ENCODE peak calls at places on chromosome 4, in eight cellular contexts. One of them, this sample, is unnamed.

GRCh38 chr4:132619968-132620367 is 529.1 kb upstream of the PCDH10 start:
- DNase-seq in activated CD8-positive, alpha-beta memory T cell treated with anti-CD3 and anti-CD28 coated beads, Interleukin-2, amount 50 U/mL, for 4 hours: no peak
- DNase-seq in AG08396: no peak
- DNase-seq in dermis microvascular lymphatic vessel endothelial cell: no peak
- DNase-seq in NCI-H446: no peak
- DNase-seq in gastrocnemius medialis: no peak
- DNase-seq in aorta: no peak
- DNase-seq in AG04449: no peak
- DNase-seq in this sample: no peak

GRCh38 chr4:1023241-1023640 is 11.8 kb downstream of the FGFRL1 start:
- DNase-seq in aorta: no peak
- DNase-seq in AG04449: no peak
- DNase-seq in AG08396: no peak
- DNase-seq in NCI-H446: no peak
- DNase-seq in activated CD8-positive, alpha-beta memory T cell treated with anti-CD3 and anti-CD28 coated beads, Interleukin-2, amount 50 U/mL, for 4 hours: no peak
- DNase-seq in dermis microvascular lymphatic vessel endothelial cell: no peak
- DNase-seq in gastrocnemius medialis: no peak
- DNase-seq in this sample: no peak

GRCh38 chr4:108172231-108172779 is 3.6 kb upstream of the LEF1 start:
- DNase-seq in activated CD8-positive, alpha-beta memory T cell treated with anti-CD3 and anti-CD28 coated beads, Interleukin-2, amount 50 U/mL, for 4 hours: peak
- DNase-seq in AG04449: no peak
- DNase-seq in gastrocnemius medialis: no peak
- DNase-seq in aorta: no peak
- DNase-seq in dermis microvascular lymphatic vessel endothelial cell: peak
- DNase-seq in AG08396: no peak
- DNase-seq in NCI-H446: no peak
- DNase-seq in this sample: no peak

GRCh38 chr4:101865501-101866062 is 75.1 kb downstream of the BANK1 start:
- DNase-seq in AG04449: peak
- DNase-seq in NCI-H446: no peak
- DNase-seq in activated CD8-positive, alpha-beta memory T cell treated with anti-CD3 and anti-CD28 coated beads, Interleukin-2, amount 50 U/mL, for 4 hours: no peak
- DNase-seq in aorta: no peak
- DNase-seq in gastrocnemius medialis: no peak
- DNase-seq in AG08396: peak
- DNase-seq in dermis microvascular lymphatic vessel endothelial cell: no peak
- DNase-seq in this sample: no peak

GRCh38 chr4:145315828-145316227 is 135.4 kb upstream of the OTUD4 start:
- DNase-seq in gastrocnemius medialis: no peak
- DNase-seq in AG04449: peak
- DNase-seq in NCI-H446: no peak
- DNase-seq in aorta: no peak
- DNase-seq in AG08396: no peak
- DNase-seq in activated CD8-positive, alpha-beta memory T cell treated with anti-CD3 and anti-CD28 coated beads, Interleukin-2, amount 50 U/mL, for 4 hours: no peak
- DNase-seq in dermis microvascular lymphatic vessel endothelial cell: no peak
- DNase-seq in this sample: no peak

GRCh38 chr4:182113774-182114173 is 129.4 kb upstream of the TENM3 start:
- DNase-seq in activated CD8-positive, alpha-beta memory T cell treated with anti-CD3 and anti-CD28 coated beads, Interleukin-2, amount 50 U/mL, for 4 hours: no peak
- DNase-seq in NCI-H446: no peak
- DNase-seq in dermis microvascular lymphatic vessel endothelial cell: no peak
- DNase-seq in AG04449: peak
- DNase-seq in AG08396: no peak
- DNase-seq in aorta: no peak
- DNase-seq in gastrocnemius medialis: no peak
- DNase-seq in this sample: no peak

GRCh38 chr4:159281781-159282180 is 178.9 kb downstream of the RAPGEF2 start:
- DNase-seq in AG08396: no peak
- DNase-seq in aorta: no peak
- DNase-seq in AG04449: no peak
- DNase-seq in gastrocnemius medialis: no peak
- DNase-seq in activated CD8-positive, alpha-beta memory T cell treated with anti-CD3 and anti-CD28 coated beads, Interleukin-2, amount 50 U/mL, for 4 hours: no peak
- DNase-seq in dermis microvascular lymphatic vessel endothelial cell: no peak
- DNase-seq in NCI-H446: no peak
- DNase-seq in this sample: no peak

GRCh38 chr4:128608006-128608405 is 201.5 kb upstream of the JADE1 start:
- DNase-seq in gastrocnemius medialis: no peak
- DNase-seq in activated CD8-positive, alpha-beta memory T cell treated with anti-CD3 and anti-CD28 coated beads, Interleukin-2, amount 50 U/mL, for 4 hours: no peak
- DNase-seq in AG08396: no peak
- DNase-seq in dermis microvascular lymphatic vessel endothelial cell: no peak
- DNase-seq in NCI-H446: no peak
- DNase-seq in AG04449: no peak
- DNase-seq in aorta: no peak
- DNase-seq in this sample: no peak

GRCh38 chr4:8879574-8879973 is 7.9 kb upstream of the HMX1 start:
- DNase-seq in dermis microvascular lymphatic vessel endothelial cell: no peak
- DNase-seq in gastrocnemius medialis: no peak
- DNase-seq in AG04449: no peak
- DNase-seq in aorta: no peak
- DNase-seq in NCI-H446: no peak
- DNase-seq in AG08396: no peak
- DNase-seq in activated CD8-positive, alpha-beta memory T cell treated with anti-CD3 and anti-CD28 coated beads, Interleukin-2, amount 50 U/mL, for 4 hours: no peak
- DNase-seq in this sample: no peak

GRCh38 chr4:38069271-38069760 is 109.1 kb downstream of the PTTG2 start:
- DNase-seq in NCI-H446: no peak
- DNase-seq in AG04449: no peak
- DNase-seq in AG08396: peak
- DNase-seq in gastrocnemius medialis: no peak
- DNase-seq in activated CD8-positive, alpha-beta memory T cell treated with anti-CD3 and anti-CD28 coated beads, Interleukin-2, amount 50 U/mL, for 4 hours: no peak
- DNase-seq in aorta: no peak
- DNase-seq in dermis microvascular lymphatic vessel endothelial cell: peak
- DNase-seq in this sample: no peak

GRCh38 chr4:102589743-102590142 is 88.6 kb downstream of the NFKB1 start:
- DNase-seq in AG08396: no peak
- DNase-seq in NCI-H446: no peak
- DNase-seq in activated CD8-positive, alpha-beta memory T cell treated with anti-CD3 and anti-CD28 coated beads, Interleukin-2, amount 50 U/mL, for 4 hours: no peak
- DNase-seq in aorta: no peak
- DNase-seq in dermis microvascular lymphatic vessel endothelial cell: no peak
- DNase-seq in gastrocnemius medialis: no peak
- DNase-seq in AG04449: no peak
- DNase-seq in this sample: no peak

GRCh38 chr4:140903522-140903928 is 147.3 kb upstream of the TBC1D9 start:
- DNase-seq in gastrocnemius medialis: no peak
- DNase-seq in dermis microvascular lymphatic vessel endothelial cell: no peak
- DNase-seq in AG04449: no peak
- DNase-seq in aorta: no peak
- DNase-seq in NCI-H446: no peak
- DNase-seq in activated CD8-positive, alpha-beta memory T cell treated with anti-CD3 and anti-CD28 coated beads, Interleukin-2, amount 50 U/mL, for 4 hours: no peak
- DNase-seq in AG08396: no peak
- DNase-seq in this sample: no peak

GRCh38 chr4:147732516-147733193 is 767 bp downstream of the ARHGAP10 start:
- DNase-seq in AG04449: no peak
- DNase-seq in NCI-H446: no peak
- DNase-seq in activated CD8-positive, alpha-beta memory T cell treated with anti-CD3 and anti-CD28 coated beads, Interleukin-2, amount 50 U/mL, for 4 hours: no peak
- DNase-seq in dermis microvascular lymphatic vessel endothelial cell: peak
- DNase-seq in AG08396: peak
- DNase-seq in gastrocnemius medialis: no peak
- DNase-seq in aorta: peak
- DNase-seq in this sample: peak

GRCh38 chr4:82891728-82892466 is 944 bp upstream of the SEC31A start:
- DNase-seq in AG08396: no peak
- DNase-seq in gastrocnemius medialis: no peak
- DNase-seq in dermis microvascular lymphatic vessel endothelial cell: peak
- DNase-seq in activated CD8-positive, alpha-beta memory T cell treated with anti-CD3 and anti-CD28 coated beads, Interleukin-2, amount 50 U/mL, for 4 hours: no peak
- DNase-seq in AG04449: no peak
- DNase-seq in NCI-H446: no peak
- DNase-seq in aorta: no peak
- DNase-seq in this sample: no peak

GRCh38 chr4:13872145-13872544 is 244.6 kb upstream of the BOD1L1 start:
- DNase-seq in AG08396: no peak
- DNase-seq in NCI-H446: no peak
- DNase-seq in aorta: no peak
- DNase-seq in dermis microvascular lymphatic vessel endothelial cell: no peak
- DNase-seq in gastrocnemius medialis: no peak
- DNase-seq in activated CD8-positive, alpha-beta memory T cell treated with anti-CD3 and anti-CD28 coated beads, Interleukin-2, amount 50 U/mL, for 4 hours: no peak
- DNase-seq in AG04449: no peak
- DNase-seq in this sample: no peak

GRCh38 chr4:188139671-188140070 is 430 bp downstream of the TRIML1 start:
- DNase-seq in AG08396: no peak
- DNase-seq in activated CD8-positive, alpha-beta memory T cell treated with anti-CD3 and anti-CD28 coated beads, Interleukin-2, amount 50 U/mL, for 4 hours: no peak
- DNase-seq in dermis microvascular lymphatic vessel endothelial cell: no peak
- DNase-seq in AG04449: no peak
- DNase-seq in NCI-H446: no peak
- DNase-seq in gastrocnemius medialis: no peak
- DNase-seq in aorta: no peak
- DNase-seq in this sample: no peak

GRCh38 chr4:184177271-184177670 is 40.4 kb downstream of the ENPP6 start:
- DNase-seq in gastrocnemius medialis: no peak
- DNase-seq in AG04449: no peak
- DNase-seq in activated CD8-positive, alpha-beta memory T cell treated with anti-CD3 and anti-CD28 coated beads, Interleukin-2, amount 50 U/mL, for 4 hours: no peak
- DNase-seq in NCI-H446: no peak
- DNase-seq in AG08396: no peak
- DNase-seq in dermis microvascular lymphatic vessel endothelial cell: no peak
- DNase-seq in aorta: no peak
- DNase-seq in this sample: no peak

GRCh38 chr4:8888856-8889255 is 17.2 kb upstream of the HMX1 start:
- DNase-seq in gastrocnemius medialis: no peak
- DNase-seq in aorta: no peak
- DNase-seq in dermis microvascular lymphatic vessel endothelial cell: no peak
- DNase-seq in AG08396: no peak
- DNase-seq in AG04449: no peak
- DNase-seq in activated CD8-positive, alpha-beta memory T cell treated with anti-CD3 and anti-CD28 coated beads, Interleukin-2, amount 50 U/mL, for 4 hours: no peak
- DNase-seq in NCI-H446: no peak
- DNase-seq in this sample: no peak

GRCh38 chr4:38128478-38129451 is 168.6 kb downstream of the PTTG2 start:
- DNase-seq in gastrocnemius medialis: no peak
- DNase-seq in activated CD8-positive, alpha-beta memory T cell treated with anti-CD3 and anti-CD28 coated beads, Interleukin-2, amount 50 U/mL, for 4 hours: peak
- DNase-seq in AG08396: peak
- DNase-seq in NCI-H446: no peak
- DNase-seq in AG04449: no peak
- DNase-seq in dermis microvascular lymphatic vessel endothelial cell: no peak
- DNase-seq in aorta: no peak
- DNase-seq in this sample: peak

GRCh38 chr4:128427832-128428366 is 140.3 kb upstream of the PGRMC2 start:
- DNase-seq in NCI-H446: peak
- DNase-seq in gastrocnemius medialis: peak
- DNase-seq in AG04449: no peak
- DNase-seq in AG08396: peak
- DNase-seq in dermis microvascular lymphatic vessel endothelial cell: peak
- DNase-seq in aorta: no peak
- DNase-seq in activated CD8-positive, alpha-beta memory T cell treated with anti-CD3 and anti-CD28 coated beads, Interleukin-2, amount 50 U/mL, for 4 hours: no peak
- DNase-seq in this sample: peak

GRCh38 chr4:8323947-8324555 is 54.5 kb downstream of the HTRA3 start:
- DNase-seq in activated CD8-positive, alpha-beta memory T cell treated with anti-CD3 and anti-CD28 coated beads, Interleukin-2, amount 50 U/mL, for 4 hours: no peak
- DNase-seq in AG08396: no peak
- DNase-seq in AG04449: no peak
- DNase-seq in dermis microvascular lymphatic vessel endothelial cell: no peak
- DNase-seq in gastrocnemius medialis: no peak
- DNase-seq in aorta: peak
- DNase-seq in NCI-H446: no peak
- DNase-seq in this sample: no peak

GRCh38 chr4:163395055-163395454 is 51.4 kb downstream of the NPY5R start:
- DNase-seq in aorta: no peak
- DNase-seq in AG08396: no peak
- DNase-seq in NCI-H446: no peak
- DNase-seq in activated CD8-positive, alpha-beta memory T cell treated with anti-CD3 and anti-CD28 coated beads, Interleukin-2, amount 50 U/mL, for 4 hours: no peak
- DNase-seq in dermis microvascular lymphatic vessel endothelial cell: no peak
- DNase-seq in gastrocnemius medialis: no peak
- DNase-seq in AG04449: no peak
- DNase-seq in this sample: no peak

GRCh38 chr4:8906668-8906970 is 35.0 kb upstream of the HMX1 start:
- DNase-seq in activated CD8-positive, alpha-beta memory T cell treated with anti-CD3 and anti-CD28 coated beads, Interleukin-2, amount 50 U/mL, for 4 hours: no peak
- DNase-seq in gastrocnemius medialis: no peak
- DNase-seq in aorta: no peak
- DNase-seq in AG08396: no peak
- DNase-seq in NCI-H446: no peak
- DNase-seq in dermis microvascular lymphatic vessel endothelial cell: no peak
- DNase-seq in AG04449: no peak
- DNase-seq in this sample: no peak

This sample was measured in RPMI8226.